ENCODE peak calls at places on chromosomes 5 and 9, in five cellular contexts. P is ovary, X is A549, V is K562, M is stomach. H is an unnamed sample.

GRCh38 chr9:109816490-109816889 is 36.5 kb downstream of the PALM2AKAP2 start:
- DNase-seq in P (no peak), X (peak; percentile 71), V (no peak), M (no peak), H (no peak)

GRCh38 chr9:137975527-137975913 is 97.9 kb downstream of the CACNA1B start:
- DNase-seq in P (no peak), X (no peak), V (no peak), M (no peak), H (no peak)

GRCh38 chr5:109997191-109997590 is 307.5 kb downstream of the MAN2A1 start:
- DNase-seq in P (no peak), X (no peak), V (no peak), M (no peak), H (no peak)

GRCh38 chr5:54868511-54869483 is 116.6 kb downstream of the ESM1 start:
- DNase-seq in P (no peak), X (no peak), V (no peak), M (no peak), H (no peak)

GRCh38 chr5:6361101-6361500 is 17.2 kb downstream of the MED10 start:
- DNase-seq in P (no peak), X (no peak), V (no peak), M (no peak), H (no peak)

GRCh38 chr9:77731008-77731698 is 83.0 kb upstream of the GNA14 start:
- DNase-seq in P (no peak), X (no peak), V (no peak), M (no peak), H (no peak)

GRCh38 chr9:83775932-83776331 is 41.6 kb downstream of the GKAP1 start:
- DNase-seq in P (no peak), X (no peak), V (no peak), M (no peak), H (no peak)

GRCh38 chr5:151923865-151924264 is 786 bp downstream of the GLRA1 start:
- DNase-seq in P (no peak), X (peak; percentile 23), V (peak; percentile 11), M (no peak), H (no peak)

GRCh38 chr9:132486706-132487350 is 76.8 kb downstream of the CFAP77 start:
- DNase-seq in P (no peak), X (no peak), V (no peak), M (no peak), H (no peak)

GRCh38 chr5:142906863-142907671 is 136.9 kb downstream of the ARHGAP26 start:
- DNase-seq in P (no peak), X (no peak), V (no peak), M (no peak), H (no peak)

GRCh38 chr5:82259172-82259800 is 18.9 kb downstream of the RPS23 start:
- DNase-seq in P (no peak), X (peak; percentile 35), V (no peak), M (no peak), H (no peak)

GRCh38 chr5:109943701-109944235 is 254.0 kb downstream of the MAN2A1 start:
- DNase-seq in P (no peak), X (no peak), V (no peak), M (no peak), H (no peak)

GRCh38 chr5:80714570-80715298 is 60.0 kb upstream of the DHFR start:
- DNase-seq in P (no peak), X (no peak), V (no peak), M (no peak), H (no peak)

GRCh38 chr9:131697908-131698714 is 41.8 kb downstream of the RAPGEF1 start:
- DNase-seq in P (no peak), X (peak; percentile 37), V (no peak), M (no peak), H (no peak)

GRCh38 chr5:5983261-5983660 is 395.1 kb downstream of the MED10 start:
- DNase-seq in P (no peak), X (no peak), V (no peak), M (no peak), H (no peak)

GRCh38 chr5:50967388-50968039 is 301.1 kb downstream of the PARP8 start:
- DNase-seq in P (no peak), X (no peak), V (no peak), M (peak; percentile 61), H (no peak)

GRCh38 chr5:127958421-127959011 is 125.0 kb upstream of the SLC12A2 start:
- DNase-seq in P (no peak), X (peak; percentile 93), V (no peak), M (no peak), H (peak; percentile 36)

GRCh38 chr5:115336201-115336720 is 39.8 kb upstream of the CCDC112 start:
- DNase-seq in P (no peak), X (no peak), V (no peak), M (no peak), H (no peak)

GRCh38 chr5:137533963-137534362 is 34.8 kb upstream of the SPOCK1 start:
- DNase-seq in P (no peak), X (no peak), V (no peak), M (no peak), H (no peak)

GRCh38 chr9:120009856-120010255 is 570.1 kb downstream of the CDK5RAP2 start:
- DNase-seq in P (no peak), X (no peak), V (no peak), M (peak; percentile 65), H (no peak)

GRCh38 chr5:152290181-152290580 is 114.9 kb downstream of the NMUR2 start:
- DNase-seq in P (no peak), X (no peak), V (no peak), M (no peak), H (no peak)

GRCh38 chr9:95974389-95974788 is 98.9 kb downstream of the ERCC6L2 start:
- DNase-seq in P (no peak), X (no peak), V (no peak), M (no peak), H (no peak)

GRCh38 chr5:51387854-51388320 is 4.6 kb downstream of the ISL1 start:
- DNase-seq in P (no peak), X (no peak), V (no peak), M (peak; percentile 52), H (no peak)

GRCh38 chr9:89702401-89702800 is 97.6 kb downstream of the GADD45G start:
- DNase-seq in P (no peak), X (no peak), V (no peak), M (no peak), H (no peak)

GRCh38 chr5:17816947-17817346 is 182.7 kb downstream of the TAF11L14 start:
- DNase-seq in P (no peak), X (peak; percentile 30), V (no peak), M (no peak), H (no peak)

GRCh38 chr5:172905771-172906170 is 53.5 kb upstream of the RPL26L1 start:
- DNase-seq in P (no peak), X (no peak), V (no peak), M (no peak), H (no peak)

GRCh38 chr5:6436715-6437340 is 11.8 kb upstream of the UBE2QL1 start:
- DNase-seq in P (no peak), X (no peak), V (no peak), M (no peak), H (no peak)

GRCh38 chr9:117247271-117247670 is 167.6 kb downstream of the ASTN2 start:
- DNase-seq in P (no peak), X (peak; percentile 9), V (peak; percentile 12), M (no peak), H (no peak)

GRCh38 chr5:72630056-72630455 is 122.8 kb upstream of the ZNF366 start:
- DNase-seq in P (no peak), X (no peak), V (no peak), M (no peak), H (no peak)

GRCh38 chr5:140549237-140550144 is 2.0 kb downstream of the EIF4EBP3 start:
- DNase-seq in P (no peak), X (no peak), V (peak; percentile 37), M (peak; percentile 86), H (peak; percentile 81)

GRCh38 chr5:65050826-65051498 is 282.2 kb downstream of the CWC27 start:
- DNase-seq in P (no peak), X (no peak), V (no peak), M (no peak), H (no peak)

GRCh38 chr9:128607642-128608350 is 48.9 kb downstream of the DYNC2I2 start:
- DNase-seq in P (no peak), X (no peak), V (no peak), M (peak; percentile 66), H (peak; percentile 27)
- TF ChIP-seq EP300 in P (no peak), X (no peak), V (no peak), M (peak; percentile 71), H (no peak)

DNA sequence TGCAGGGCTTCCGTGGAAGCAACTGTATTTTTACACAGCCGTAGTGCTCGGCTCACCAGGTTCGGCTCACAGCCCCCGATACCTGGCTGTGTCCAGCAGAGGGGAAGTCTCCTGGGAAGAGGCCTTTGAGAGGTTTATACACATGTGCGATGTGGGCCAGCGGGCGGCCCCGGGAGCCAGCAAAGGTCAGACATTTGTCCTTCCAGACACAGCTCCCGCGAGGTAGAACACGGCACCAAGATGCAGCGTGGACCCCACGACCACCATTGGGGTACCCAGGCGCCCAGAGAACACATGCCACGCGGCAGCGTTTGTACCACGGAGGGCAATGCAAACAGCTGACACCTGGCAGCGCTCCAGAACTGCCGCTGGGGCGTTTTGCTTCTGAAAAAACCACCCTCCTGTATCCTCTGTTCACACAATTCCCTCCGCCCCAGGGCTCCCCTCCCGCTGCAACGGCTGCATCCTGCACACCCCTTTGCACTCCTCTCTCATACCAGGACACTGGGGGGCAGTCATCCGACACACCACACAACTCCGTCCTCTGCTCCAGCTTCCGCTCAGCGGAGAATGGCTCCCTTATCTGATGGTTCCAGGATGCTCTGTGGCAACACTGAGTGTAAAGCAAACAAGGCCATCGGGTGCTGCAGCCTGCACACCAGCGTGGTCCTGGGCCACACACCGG is 235.3 kb downstream of the SYK start:
- DNase-seq in P (peak; percentile 73), X (peak; percentile 91), V (peak; percentile 63), M (peak; percentile 77), H (peak; percentile 79)
- TF ChIP-seq EP300 in P (no peak), X (no peak), V (peak; percentile 33), M (no peak), H (no peak)

GRCh38 chr9:4137234-4137633 is 162.6 kb downstream of the GLIS3 start:
- DNase-seq in P (no peak), X (peak; percentile 91), V (no peak), M (no peak), H (no peak)
- TF ChIP-seq EP300 in P (no peak), X (peak; percentile 70), V (no peak), M (no peak), H (no peak)

GRCh38 chr9:79637180-79637925 is 65.6 kb downstream of the TLE4 start:
- DNase-seq in P (no peak), X (no peak), V (no peak), M (no peak), H (no peak)

GRCh38 chr9:79642671-79643070 is 70.9 kb downstream of the TLE4 start:
- DNase-seq in P (no peak), X (no peak), V (no peak), M (no peak), H (no peak)

GRCh38 chr9:79641055-79641454 is 69.3 kb downstream of the TLE4 start:
- DNase-seq in P (no peak), X (no peak), V (no peak), M (no peak), H (no peak)

GRCh38 chr9:79639354-79639753 is 67.6 kb downstream of the TLE4 start:
- DNase-seq in P (no peak), X (no peak), V (no peak), M (no peak), H (no peak)

DNA sequence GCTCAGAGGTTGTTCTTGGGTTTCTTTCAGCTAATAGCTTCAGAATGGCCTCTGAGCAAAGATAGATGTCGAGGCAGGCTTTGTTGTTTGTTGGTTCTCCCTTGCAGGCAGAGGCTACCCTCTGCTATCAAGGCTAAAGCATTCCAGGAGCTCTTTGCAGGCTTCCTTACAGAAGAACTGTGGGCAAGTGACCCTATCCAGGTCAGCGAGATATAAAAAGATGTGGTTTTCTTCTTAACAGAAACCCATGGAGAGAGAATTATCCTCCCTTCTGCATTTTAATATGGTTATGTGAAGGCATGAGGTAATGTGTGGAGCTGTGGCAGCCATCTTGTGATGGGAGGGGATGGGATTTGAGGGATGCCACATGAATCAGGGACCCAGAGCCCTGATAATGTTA is 67.0 kb downstream of the TLE4 start:
- DNase-seq in P (no peak), X (no peak), V (no peak), M (no peak), H (no peak)
- TF ChIP-seq EP300 in P (no peak), X (no peak), V (no peak), M (no peak), H (no peak)

H was measured in transverse colon.